ENCODE peak calls at places on chromosome 3, in eight cellular contexts. Y, G, X, R, Z, D, O and M are unnamed samples.

GRCh38 chr3:177281292-177281942 is 84.1 kb upstream of the TBL1XR1 start:
- DNase-seq in D (no peak), R (no peak), Z (no peak), X (no peak), O (peak), G (peak), Y (no peak), M (no peak)

GRCh38 chr3:113211370-113212154 is at the start of gene BOC:
- DNase-seq in R (peak), O (peak), Y (no peak), G (no peak), Z (peak), X (no peak), D (no peak), M (no peak)

GRCh38 chr3:125470671-125471070 is 49.3 kb downstream of the SNX4 start:
- DNase-seq in G (no peak), D (no peak), Y (no peak), X (no peak), O (no peak), R (no peak), Z (no peak), M (no peak)

GRCh38 chr3:128432898-128433629 is 33.6 kb downstream of the DNAJB8 start:
- DNase-seq in R (no peak), G (no peak), Y (no peak), O (peak), Z (peak), X (no peak), D (no peak), M (no peak)

GRCh38 chr3:54914180-54914579 is 13.7 kb downstream of the LRTM1 start:
- DNase-seq in O (no peak), G (no peak), Z (no peak), Y (no peak), R (no peak), X (no peak), D (no peak), M (no peak)

GRCh38 chr3:111284485-111285187 is 213.0 kb downstream of the NECTIN3 start:
- DNase-seq in X (no peak), D (no peak), Z (no peak), G (no peak), R (no peak), Y (no peak), O (no peak), M (no peak)

GRCh38 chr3:27056326-27056725 is 312.9 kb downstream of the NEK10 start:
- DNase-seq in Z (no peak), O (no peak), Y (no peak), X (no peak), D (no peak), G (no peak), R (no peak), M (no peak)

GRCh38 chr3:57752307-57752706 is 3.8 kb upstream of the SLMAP start:
- DNase-seq in O (no peak), Y (no peak), R (peak), X (no peak), Z (no peak), G (no peak), D (no peak), M (no peak)

GRCh38 chr3:177836671-177837070 is 639.4 kb upstream of the TBL1XR1 start:
- DNase-seq in D (no peak), G (no peak), Z (no peak), Y (no peak), O (peak), X (no peak), R (peak), M (no peak)

GRCh38 chr3:186807231-186807630 is 949 bp upstream of the RFC4 start:
- DNase-seq in R (no peak), Y (no peak), D (no peak), G (no peak), Z (no peak), O (no peak), X (no peak), M (no peak)

GRCh38 chr3:21274000-21274671 is 476.9 kb downstream of the ZNF385D start:
- DNase-seq in X (no peak), Y (no peak), D (no peak), R (peak), G (no peak), Z (no peak), O (no peak), M (no peak)

GRCh38 chr3:102484384-102484783 is 49.6 kb downstream of the ZPLD1 start:
- DNase-seq in O (no peak), D (no peak), Z (no peak), G (no peak), Y (no peak), R (no peak), X (no peak), M (no peak)

GRCh38 chr3:46695962-46696922 is 2.8 kb upstream of the ALS2CL start:
- DNase-seq in D (no peak), R (peak), Z (no peak), O (no peak), Y (no peak), X (no peak), G (no peak), M (no peak)

GRCh38 chr3:108127301-108127988 is 36.6 kb upstream of the CD47 start:
- DNase-seq in G (peak), Y (no peak), O (no peak), D (no peak), X (no peak), Z (no peak), R (no peak), M (no peak)

GRCh38 chr3:159795776-159796175 is 192.9 kb upstream of the IL12A start:
- DNase-seq in O (no peak), X (no peak), R (no peak), G (no peak), Y (no peak), D (no peak), Z (no peak), M (no peak)

GRCh38 chr3:50405249-50405648 is 45.9 kb upstream of the TMEM115 start:
- DNase-seq in Y (no peak), X (no peak), R (no peak), G (no peak), O (no peak), Z (peak), D (no peak), M (peak)

GRCh38 chr3:196609343-196609775 is 30.1 kb upstream of the NRROS start:
- DNase-seq in D (peak), R (peak), Y (peak), X (peak), G (peak), Z (peak), O (peak), M (peak)